ENCODE peak calls at places on chromosomes 1 and 21, in four cellular contexts. One of them, this sample, is unnamed.

GRCh38 chr1:81115422-81115821 is 685.3 kb upstream of the ADGRL2 start:
- DNase-seq in left lung: no peak
- DNase-seq in OCI-LY7: no peak
- DNase-seq in HL-60: no peak
- DNase-seq in this sample: no peak

GRCh38 chr21:15741510-15741909 is 11.7 kb downstream of the USP25 start:
- DNase-seq in OCI-LY7: no peak
- DNase-seq in left lung: no peak
- DNase-seq in HL-60: no peak
- DNase-seq in this sample: no peak

GRCh38 chr1:109198745-109199144 is 15.0 kb upstream of the SARS1 start:
- DNase-seq in OCI-LY7: no peak
- DNase-seq in left lung: no peak
- DNase-seq in HL-60: no peak
- DNase-seq in this sample: no peak

GRCh38 chr1:16137890-16138467 is 17.9 kb downstream of the EPHA2 start:
- DNase-seq in left lung: peak; percentile 72
- DNase-seq in HL-60: no peak
- DNase-seq in OCI-LY7: no peak
- DNase-seq in this sample: no peak

GRCh38 chr1:245188350-245188749 is 33.6 kb downstream of the KIF26B start:
- DNase-seq in OCI-LY7: no peak
- DNase-seq in HL-60: peak; percentile 8
- DNase-seq in left lung: no peak
- DNase-seq in this sample: no peak

GRCh38 chr1:226687476-226687875 is 51.6 kb downstream of the ITPKB start:
- DNase-seq in OCI-LY7: peak; percentile 66
- DNase-seq in HL-60: peak; percentile 61
- DNase-seq in left lung: no peak
- DNase-seq in this sample: no peak

GRCh38 chr1:240888039-240888786 is 276.3 kb upstream of the GREM2 start:
- DNase-seq in HL-60: peak; percentile 16
- DNase-seq in OCI-LY7: peak; percentile 64
- DNase-seq in left lung: no peak
- DNase-seq in this sample: peak; percentile 18

GRCh38 chr1:19206947-19207346 is 3.1 kb downstream of the UBR4 start:
- DNase-seq in left lung: no peak
- DNase-seq in OCI-LY7: no peak
- DNase-seq in HL-60: peak; percentile 8
- DNase-seq in this sample: no peak

GRCh38 chr1:218642033-218642954 is 297.2 kb downstream of the TGFB2 start:
- DNase-seq in left lung: no peak
- DNase-seq in OCI-LY7: no peak
- DNase-seq in HL-60: no peak
- DNase-seq in this sample: no peak

GRCh38 chr1:16307222-16307621 is 45.1 kb downstream of the FBXO42 start:
- DNase-seq in OCI-LY7: no peak
- DNase-seq in left lung: no peak
- DNase-seq in HL-60: no peak
- DNase-seq in this sample: no peak

GRCh38 chr1:244840219-244840794 is 4.8 kb downstream of the COX20 start:
- DNase-seq in OCI-LY7: no peak
- DNase-seq in left lung: no peak
- DNase-seq in HL-60: no peak
- DNase-seq in this sample: no peak

GRCh38 chr1:42835422-42835821 is 11.0 kb upstream of the ZNF691 start:
- DNase-seq in left lung: no peak
- DNase-seq in HL-60: no peak
- DNase-seq in OCI-LY7: no peak
- DNase-seq in this sample: no peak

GRCh38 chr1:179023946-179024345 is 1.7 kb upstream of the FAM20B start:
- DNase-seq in HL-60: no peak
- DNase-seq in OCI-LY7: no peak
- DNase-seq in left lung: no peak
- DNase-seq in this sample: no peak

GRCh38 chr1:179025125-179025974 is at the start of gene FAM20B:
- DNase-seq in OCI-LY7: peak; percentile 96
- DNase-seq in HL-60: peak; percentile 94
- DNase-seq in left lung: peak; percentile 98
- DNase-seq in this sample: peak; percentile 97

GRCh38 chr1:179017383-179018326 is 8.0 kb upstream of the FAM20B start:
- DNase-seq in HL-60: no peak
- DNase-seq in left lung: no peak
- DNase-seq in OCI-LY7: no peak
- DNase-seq in this sample: no peak

GRCh38 chr1:179025975-179026812 is 500 bp downstream of the FAM20B start:
- DNase-seq in OCI-LY7: peak; percentile 93
- DNase-seq in left lung: peak; percentile 96
- DNase-seq in HL-60: peak; percentile 72
- DNase-seq in this sample: peak; percentile 86

GRCh38 chr1:179021873-179022272 is 3.8 kb upstream of the FAM20B start:
- DNase-seq in left lung: no peak
- DNase-seq in HL-60: peak; percentile 27
- DNase-seq in OCI-LY7: no peak
- DNase-seq in this sample: no peak
- H3K4me3 ChIP-seq in left lung: no peak overlapping the region
- H3K4me3 ChIP-seq in HL-60: no peak overlapping the region
- H3K4me3 ChIP-seq in OCI-LY7: no peak overlapping the region
- H3K4me3 ChIP-seq in this sample: no peak overlapping the region

DNA sequence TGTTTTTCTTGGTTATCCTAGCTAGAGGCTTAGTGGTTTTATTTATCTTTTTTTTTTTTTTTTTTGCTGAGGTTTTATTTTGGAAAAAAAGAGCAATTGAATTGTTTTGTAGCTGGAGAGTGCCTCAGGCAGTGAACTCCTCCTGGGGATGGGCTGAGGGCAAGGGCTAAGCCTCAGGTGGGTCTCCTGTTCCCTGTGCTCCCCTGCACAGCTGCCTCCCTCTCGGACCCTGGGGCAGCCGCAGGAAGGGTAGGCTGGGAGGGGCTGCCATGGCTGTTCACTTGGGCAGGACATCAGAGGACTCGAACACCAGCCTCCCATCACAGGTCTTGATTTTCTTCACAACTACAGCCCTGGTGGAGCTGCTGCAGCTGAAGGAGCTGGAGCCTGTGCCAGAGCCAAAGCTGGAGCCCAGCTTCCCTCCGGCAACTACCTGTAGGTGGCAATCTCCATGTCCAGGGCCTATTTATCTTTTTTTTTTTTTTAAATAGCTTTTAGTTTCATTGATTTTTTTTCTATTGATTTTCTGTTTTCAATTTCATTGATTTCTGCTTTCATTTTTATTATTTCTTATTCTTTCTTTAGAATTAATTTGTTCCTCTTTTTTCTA is 28.9 kb downstream of the LEPR start:
- DNase-seq in HL-60: no peak
- DNase-seq in OCI-LY7: no peak
- DNase-seq in left lung: no peak
- DNase-seq in this sample: no peak
- TF ChIP-seq CTCF in HL-60: no peak
- TF ChIP-seq CTCF in OCI-LY7: no peak
- TF ChIP-seq CTCF in left lung: no peak
- TF ChIP-seq CTCF in this sample: no peak

DNA sequence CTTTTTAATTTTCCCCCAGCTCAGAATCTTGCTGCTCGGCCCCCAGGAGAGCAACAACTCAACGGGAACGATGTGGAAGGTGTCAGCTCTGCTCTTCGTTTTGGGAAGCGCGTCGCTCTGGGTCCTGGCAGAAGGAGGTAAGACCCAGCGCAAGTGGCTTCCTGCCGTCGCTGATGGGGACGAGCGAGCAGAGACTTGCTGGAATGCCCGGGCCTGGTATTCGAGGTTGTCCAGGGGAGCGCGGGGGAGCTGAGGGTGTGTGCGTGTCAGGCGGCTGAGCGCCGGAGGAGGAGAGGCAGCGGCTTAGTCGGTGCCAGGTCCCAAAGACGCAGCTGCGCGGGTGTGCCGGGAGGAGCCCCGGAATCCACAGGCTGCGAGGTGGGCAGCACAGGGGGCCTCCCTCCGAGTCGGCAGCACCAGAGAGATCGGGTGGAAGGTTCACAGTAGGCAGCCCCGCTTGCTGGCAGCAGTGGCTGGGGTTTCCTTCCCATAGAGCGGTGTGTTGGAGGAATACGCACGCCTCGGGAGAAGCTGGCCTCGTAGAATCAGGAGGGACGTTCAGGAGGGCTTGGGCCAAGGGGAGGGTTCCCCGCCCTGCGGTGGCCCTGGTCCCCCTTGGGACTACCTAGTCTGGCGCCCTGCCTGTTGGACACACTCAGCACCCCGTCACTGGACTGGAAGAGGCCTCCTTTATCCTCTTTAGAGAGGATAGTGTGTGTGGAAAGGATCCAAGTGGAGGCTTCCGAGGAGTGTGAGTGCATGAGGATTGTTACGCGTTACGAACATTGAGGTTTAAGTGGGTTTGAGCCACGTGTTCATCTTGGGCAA is 546 bp downstream of the PDPN start:
- DNase-seq in HL-60: no peak
- DNase-seq in OCI-LY7: no peak
- DNase-seq in left lung: no peak
- DNase-seq in this sample: no peak
- H3K4me3 ChIP-seq in HL-60: no peak overlapping the region
- H3K4me3 ChIP-seq in OCI-LY7: no peak overlapping the region
- H3K4me3 ChIP-seq in left lung: peak overlapping the region; percentile 34
- H3K4me3 ChIP-seq in this sample: no peak overlapping the region

DNA sequence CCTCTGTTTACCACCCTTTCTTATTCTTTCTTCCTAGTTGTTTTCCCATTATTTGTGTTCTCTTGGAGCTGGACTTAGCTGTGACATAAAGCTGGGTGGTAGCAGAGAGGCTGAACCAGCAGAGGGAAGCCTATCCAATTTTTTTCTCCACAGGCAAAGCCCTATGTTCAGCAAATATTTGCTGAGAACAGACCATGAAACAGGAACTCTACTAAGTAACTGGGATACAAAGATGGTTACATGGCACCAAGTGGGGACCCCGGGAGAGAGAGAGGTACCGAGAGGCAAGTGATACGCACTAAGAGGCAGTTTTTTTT is 6.6 kb downstream of the CFAP141 start:
- DNase-seq in left lung: no peak
- DNase-seq in HL-60: no peak
- DNase-seq in OCI-LY7: no peak
- DNase-seq in this sample: no peak
- TF ChIP-seq CTCF in left lung: no peak
- TF ChIP-seq CTCF in HL-60: no peak
- TF ChIP-seq CTCF in OCI-LY7: no peak
- TF ChIP-seq CTCF in this sample: no peak

GRCh38 chr1:114002492-114003290 is 23.4 kb downstream of the OLFML3 start:
- DNase-seq in left lung: no peak
- DNase-seq in OCI-LY7: no peak
- DNase-seq in HL-60: no peak
- DNase-seq in this sample: no peak
- H3K4me3 ChIP-seq in left lung: no peak overlapping the region
- H3K4me3 ChIP-seq in OCI-LY7: no peak overlapping the region
- H3K4me3 ChIP-seq in HL-60: no peak overlapping the region
- H3K4me3 ChIP-seq in this sample: no peak overlapping the region

DNA sequence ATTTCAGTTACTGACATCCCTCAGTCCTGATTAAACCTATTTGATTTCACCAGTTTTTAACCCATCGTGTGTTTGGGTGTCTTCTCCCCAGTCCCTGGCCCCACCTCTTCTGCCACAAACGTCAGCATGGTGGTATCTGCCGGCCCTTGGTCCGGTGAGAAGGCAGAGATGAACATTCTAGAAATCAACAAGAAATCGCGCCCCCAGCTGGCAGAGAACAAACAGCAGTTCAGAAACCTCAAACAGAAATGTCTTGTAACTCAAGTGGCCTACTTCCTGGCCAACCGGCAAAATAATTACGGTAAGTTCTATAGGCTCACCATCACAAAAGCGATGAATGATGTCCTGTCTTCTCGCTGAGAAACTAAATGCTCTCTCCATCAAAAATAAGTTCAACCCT is 28.7 kb downstream of the NBPF3 start:
- DNase-seq in OCI-LY7: peak; percentile 29
- DNase-seq in left lung: no peak
- DNase-seq in HL-60: peak; percentile 47
- DNase-seq in this sample: no peak
- TF ChIP-seq CTCF in OCI-LY7: peak; percentile 71
- TF ChIP-seq CTCF in left lung: no peak
- TF ChIP-seq CTCF in HL-60: no peak
- TF ChIP-seq CTCF in this sample: peak; percentile 32

GRCh38 chr1:22616571-22616970 is 19.9 kb upstream of the C1QA start:
- DNase-seq in left lung: no peak
- DNase-seq in HL-60: no peak
- DNase-seq in OCI-LY7: no peak
- DNase-seq in this sample: no peak
- H3K4me3 ChIP-seq in left lung: no peak overlapping the region
- H3K4me3 ChIP-seq in HL-60: no peak overlapping the region
- H3K4me3 ChIP-seq in OCI-LY7: no peak overlapping the region
- H3K4me3 ChIP-seq in this sample: no peak overlapping the region

GRCh38 chr1:7390604-7391000 is 380.5 kb upstream of the VAMP3 start:
- DNase-seq in left lung: no peak
- DNase-seq in HL-60: no peak
- DNase-seq in OCI-LY7: no peak
- DNase-seq in this sample: no peak

GRCh38 chr1:7388488-7389185 is 382.5 kb upstream of the VAMP3 start:
- DNase-seq in OCI-LY7: no peak
- DNase-seq in left lung: no peak
- DNase-seq in HL-60: no peak
- DNase-seq in this sample: no peak

GRCh38 chr1:7389201-7389785 is 381.8 kb upstream of the VAMP3 start:
- DNase-seq in HL-60: no peak
- DNase-seq in OCI-LY7: no peak
- DNase-seq in left lung: no peak
- DNase-seq in this sample: no peak

GRCh38 chr1:7388141-7388487 is 383.0 kb upstream of the VAMP3 start:
- DNase-seq in OCI-LY7: no peak
- DNase-seq in left lung: no peak
- DNase-seq in HL-60: no peak
- DNase-seq in this sample: no peak

GRCh38 chr1:7389786-7390603 is 381.1 kb upstream of the VAMP3 start:
- DNase-seq in left lung: no peak
- DNase-seq in OCI-LY7: no peak
- DNase-seq in HL-60: no peak
- DNase-seq in this sample: no peak
- TF ChIP-seq CTCF in left lung: no peak
- TF ChIP-seq CTCF in OCI-LY7: no peak
- TF ChIP-seq CTCF in HL-60: no peak
- TF ChIP-seq CTCF in this sample: no peak

GRCh38 chr1:156752843-156753486 is 1.5 kb upstream of the HDGF start:
- DNase-seq in OCI-LY7: peak; percentile 32
- DNase-seq in left lung: no peak
- DNase-seq in HL-60: peak; percentile 66
- DNase-seq in this sample: no peak
- H3K4me3 ChIP-seq in OCI-LY7: peak overlapping the region; percentile 85
- H3K4me3 ChIP-seq in left lung: no peak overlapping the region
- H3K4me3 ChIP-seq in HL-60: peak overlapping the region; percentile 50
- H3K4me3 ChIP-seq in this sample: peak overlapping the region; percentile 93

This sample was measured in GM06990.